ENCODE peak calls at places on chromosomes 11 and 22, in nine cellular contexts. Y, L, Z, A, J, F, M, K and V are unnamed samples.

GRCh38 chr11:12195773-12196172 is 85.4 kb downstream of the MICAL2 start:
- DNase-seq in Y (no peak), L (peak), Z (no peak), A (no peak), J (no peak), F (peak), M (peak), K (no peak), V (no peak)

GRCh38 chr11:82864268-82864667 is 36.0 kb downstream of the PRCP start:
- DNase-seq in Y (peak), L (no peak), Z (peak), A (peak), J (peak), F (no peak), M (peak), K (peak), V (peak)

GRCh38 chr22:47367107-47367690 is 604.7 kb downstream of the TBC1D22A start:
- DNase-seq in Y (no peak), L (no peak), Z (no peak), A (no peak), J (no peak), F (no peak), M (no peak), K (no peak), V (no peak)

GRCh38 chr11:67463680-67464410 is 5.2 kb downstream of the TMEM134 start:
- DNase-seq in Y (no peak), L (no peak), Z (peak), A (peak), J (no peak), F (no peak), M (no peak), K (peak), V (no peak)

GRCh38 chr22:37552560-37553163 is 7.6 kb upstream of the CDC42EP1 start:
- DNase-seq in Y (peak), L (no peak), Z (peak), A (no peak), J (peak), F (no peak), M (no peak), K (peak), V (peak)

GRCh38 chr22:42601879-42602465 is 12.7 kb downstream of the POLDIP3 start:
- DNase-seq in Y (no peak), L (no peak), Z (no peak), A (no peak), J (no peak), F (no peak), M (no peak), K (no peak), V (no peak)

GRCh38 chr11:8613036-8613435 is 19.0 kb upstream of the STK33 start:
- DNase-seq in Y (no peak), L (no peak), Z (no peak), A (no peak), J (no peak), F (no peak), M (no peak), K (no peak), V (no peak)

GRCh38 chr22:22371031-22371541 is 126.5 kb downstream of the VPREB1 start:
- DNase-seq in Y (no peak), L (no peak), Z (peak), A (no peak), J (peak), F (no peak), M (no peak), K (peak), V (peak)

GRCh38 chr22:21674611-21675010 is 8.8 kb downstream of the PPIL2 start:
- DNase-seq in Y (no peak), L (no peak), Z (no peak), A (no peak), J (no peak), F (no peak), M (no peak), K (no peak), V (no peak)

GRCh38 chr22:49642331-49642730 is 185.3 kb downstream of the BRD1 start:
- DNase-seq in Y (no peak), L (no peak), Z (no peak), A (no peak), J (no peak), F (no peak), M (no peak), K (no peak), V (no peak)

GRCh38 chr22:19356708-19357269 is 65.3 kb upstream of the CLTCL1 start:
- DNase-seq in Y (no peak), L (no peak), Z (no peak), A (no peak), J (no peak), F (no peak), M (no peak), K (no peak), V (no peak)

GRCh38 chr11:113119074-113119473 is 157.9 kb downstream of the NCAM1 start:
- DNase-seq in Y (no peak), L (no peak), Z (peak), A (no peak), J (no peak), F (no peak), M (no peak), K (no peak), V (no peak)

GRCh38 chr11:65870706-65871681 is 1.6 kb downstream of the EFEMP2 start:
- DNase-seq in Y (no peak), L (no peak), Z (no peak), A (no peak), J (no peak), F (no peak), M (no peak), K (peak), V (no peak)

GRCh38 chr11:59680287-59681154 is 11.7 kb upstream of the PATL1 start:
- DNase-seq in Y (peak), L (peak), Z (peak), A (no peak), J (peak), F (peak), M (peak), K (peak), V (peak)

GRCh38 chr11:10456519-10456918 is 1.5 kb downstream of the AMPD3 start:
- DNase-seq in Y (no peak), L (no peak), Z (peak), A (no peak), J (no peak), F (no peak), M (no peak), K (no peak), V (no peak)
- H3K4me3 ChIP-seq in Y (peak), L (peak), Z (peak), A (no peak), J (peak), F (peak), M (peak), K (peak), V (no peak)

GRCh38 chr22:46076651-46077339 is 73.5 kb upstream of the PPARA start:
- DNase-seq in Y (peak), L (no peak), Z (peak), A (peak), J (no peak), F (no peak), M (no peak), K (peak), V (peak)
- H3K4me3 ChIP-seq in Y (no peak), L (no peak), Z (peak), A (peak), J (peak), F (no peak), M (peak), K (peak), V (no peak)

DNA sequence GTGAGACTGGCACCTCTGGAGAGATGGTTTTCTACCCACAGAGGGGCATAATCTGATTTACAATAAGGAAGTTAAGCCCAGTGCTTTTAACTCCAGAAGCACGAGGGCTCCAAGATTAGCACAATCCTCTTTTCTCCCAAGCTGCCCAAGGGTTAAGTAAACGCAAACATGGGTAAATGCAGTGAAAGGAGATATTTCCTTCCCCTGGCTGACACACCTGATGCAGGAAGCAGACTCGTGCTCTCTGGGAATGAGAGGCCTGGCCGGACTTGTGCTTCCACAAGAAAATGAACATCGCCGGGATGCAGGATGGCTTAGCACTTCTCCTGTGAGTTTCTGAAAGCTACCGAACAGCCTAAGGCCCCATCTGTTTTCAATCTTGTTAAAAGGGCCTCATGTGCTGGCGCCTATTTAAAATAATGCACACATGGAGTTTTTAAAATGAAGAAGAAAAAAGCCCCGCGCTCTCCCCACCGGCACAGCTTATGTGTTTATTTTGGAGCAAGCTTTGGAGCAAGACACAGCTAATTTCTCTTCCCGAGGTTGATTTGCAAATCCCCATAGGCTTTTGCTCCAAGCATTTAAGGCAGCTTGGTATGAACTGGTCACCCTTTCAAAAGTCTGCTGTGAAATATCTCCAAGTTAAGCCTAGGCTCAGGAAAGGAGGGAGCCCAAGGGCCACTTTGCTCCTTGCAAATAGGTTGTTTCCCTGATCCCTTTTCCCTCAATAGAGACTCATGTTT is 100.9 kb downstream of the SYN3 start:
- DNase-seq in Y (no peak), L (no peak), Z (no peak), A (no peak), J (no peak), F (no peak), M (no peak), K (no peak), V (no peak)
- H3K4me3 ChIP-seq in Y (no peak), L (no peak), Z (no peak), A (no peak), J (no peak), F (no peak), M (no peak), K (no peak), V (no peak)

DNA sequence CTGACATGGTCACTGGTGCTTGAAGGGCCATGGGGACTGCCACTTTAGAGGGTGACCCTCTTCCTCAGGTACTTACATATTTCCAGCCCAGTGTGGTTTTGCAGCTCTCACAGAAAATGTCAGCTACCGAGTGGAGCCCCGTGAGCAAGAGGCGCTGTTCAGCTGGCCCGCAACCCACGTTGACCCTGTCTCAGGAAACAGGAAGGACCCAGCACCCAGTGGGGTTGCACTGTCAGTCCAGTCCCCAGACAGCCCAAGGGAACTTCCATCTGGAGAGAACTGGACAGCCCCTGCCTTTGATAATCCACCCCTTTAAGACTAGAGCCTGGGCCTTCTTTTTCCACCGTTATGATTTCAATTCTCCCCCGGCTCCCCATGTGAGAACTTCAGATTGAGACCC is 3.5 kb downstream of the YPEL4 start:
- DNase-seq in Y (no peak), L (no peak), Z (no peak), A (no peak), J (no peak), F (no peak), M (no peak), K (no peak), V (no peak)
- H3K4me3 ChIP-seq in Y (no peak), L (no peak), Z (no peak), A (no peak), J (no peak), F (no peak), M (no peak), K (no peak), V (peak)

GRCh38 chr11:72072348-72072747 is 8.0 kb downstream of the NUMA1 start:
- DNase-seq in Y (peak), L (no peak), Z (peak), A (no peak), J (peak), F (no peak), M (no peak), K (peak), V (peak)

GRCh38 chr11:72070486-72070885 is 9.9 kb downstream of the NUMA1 start:
- DNase-seq in Y (no peak), L (no peak), Z (no peak), A (no peak), J (no peak), F (no peak), M (no peak), K (no peak), V (no peak)

GRCh38 chr11:72075756-72076155 is 4.6 kb downstream of the NUMA1 start:
- DNase-seq in Y (no peak), L (no peak), Z (no peak), A (no peak), J (no peak), F (no peak), M (no peak), K (no peak), V (no peak)

GRCh38 chr11:72078477-72078876 is 1.9 kb downstream of the NUMA1 start:
- DNase-seq in Y (peak), L (no peak), Z (peak), A (no peak), J (no peak), F (no peak), M (no peak), K (peak), V (no peak)

DNA sequence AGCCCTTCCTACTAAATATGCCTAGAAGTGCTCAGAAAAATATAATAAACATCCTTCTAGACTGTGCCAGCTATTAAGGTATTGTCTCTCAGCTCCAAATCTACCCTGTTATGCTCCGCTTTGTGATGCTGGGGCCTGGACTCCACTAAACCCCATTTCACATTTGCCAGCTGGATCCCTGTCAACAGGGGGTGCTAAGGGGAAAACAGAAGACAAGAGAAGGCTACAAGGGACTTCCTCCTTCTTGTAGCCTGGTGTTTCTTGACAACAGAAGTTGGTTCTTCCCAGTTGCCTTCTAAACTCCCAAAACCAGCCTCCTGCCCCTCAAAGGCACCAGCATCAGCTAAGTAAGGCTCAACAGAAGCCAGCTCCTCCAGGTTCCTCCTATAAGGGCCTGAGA is 5.2 kb downstream of the NUMA1 start:
- DNase-seq in Y (no peak), L (no peak), Z (no peak), A (no peak), J (no peak), F (no peak), M (no peak), K (no peak), V (peak)
- H3K4me3 ChIP-seq in Y (no peak), L (no peak), Z (no peak), A (no peak), J (no peak), F (no peak), M (no peak), K (no peak), V (no peak)

DNA sequence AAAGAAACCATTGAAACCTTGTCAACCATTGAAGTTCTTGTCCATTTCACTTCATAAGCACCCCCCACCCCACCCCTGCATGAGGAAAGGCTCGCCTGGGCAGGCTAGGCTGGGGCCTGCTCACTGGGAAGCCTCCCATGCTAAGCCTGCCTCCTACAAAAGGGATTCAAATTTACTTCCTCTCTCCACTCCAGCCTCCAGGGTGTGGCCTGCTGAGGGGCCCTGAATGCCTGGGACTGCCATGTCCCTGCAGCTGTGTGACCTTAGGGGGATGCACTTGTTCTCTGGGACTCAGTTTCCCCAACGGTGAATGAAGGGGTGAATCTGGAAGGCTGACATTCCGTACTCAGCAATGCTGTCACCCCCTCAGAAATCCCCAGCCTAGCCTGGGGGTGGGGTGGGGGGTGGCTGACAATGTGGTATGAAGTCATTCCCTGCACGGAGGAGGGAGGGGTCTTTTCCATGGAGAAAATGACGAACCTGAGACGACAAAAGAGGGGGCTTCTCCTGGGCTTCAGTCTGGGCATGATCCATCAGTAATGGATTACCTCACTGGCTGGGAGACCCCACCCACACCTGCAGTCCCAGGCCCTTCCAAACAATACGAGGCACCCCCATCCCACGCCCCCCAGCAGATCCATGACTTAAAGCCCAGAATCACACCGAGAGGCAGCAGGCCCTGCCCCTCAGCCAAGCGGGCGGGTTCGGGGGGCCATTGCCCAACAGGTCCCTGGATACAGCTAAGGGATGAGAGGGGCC is 1.1 kb downstream of the KIAA0930 start:
- DNase-seq in Y (no peak), L (no peak), Z (peak), A (no peak), J (no peak), F (no peak), M (no peak), K (peak), V (no peak)
- H3K4me3 ChIP-seq in Y (peak), L (peak), Z (peak), A (peak), J (peak), F (peak), M (peak), K (peak), V (peak)

GRCh38 chr11:16611395-16612233 is 126.8 kb upstream of the C11orf58 start:
- DNase-seq in Y (no peak), L (no peak), Z (no peak), A (no peak), J (no peak), F (no peak), M (no peak), K (peak), V (peak)
- H3K4me3 ChIP-seq in Y (no peak), L (no peak), Z (no peak), A (peak), J (no peak), F (no peak), M (peak), K (no peak), V (peak)

GRCh38 chr11:75533843-75534242 is 8.1 kb upstream of the GDPD5 start:
- DNase-seq in Y (no peak), L (no peak), Z (no peak), A (no peak), J (no peak), F (no peak), M (no peak), K (no peak), V (no peak)
- H3K4me3 ChIP-seq in Y (no peak), L (no peak), Z (no peak), A (no peak), J (no peak), F (no peak), M (no peak), K (no peak), V (no peak)